ENCODE peak calls at places on chromosome 9, in four cellular contexts. L is K562, J is HepG2, R is H1. S is an unnamed sample.

GRCh38 chr9:121598167-121599000 is 53.0 kb upstream of the DAB2IP start:
- DNase-seq in R (peak; percentile 81), J (no peak), L (no peak), S (peak; percentile 67)

GRCh38 chr9:89295400-89295799 is 15.6 kb upstream of the CKS2 start:
- DNase-seq in J (no peak), R (no peak), L (no peak), S (no peak)

GRCh38 chr9:7536310-7536939 is 263.2 kb downstream of the DMAC1 start:
- DNase-seq in L (peak; percentile 27), R (no peak), J (peak; percentile 45), S (peak; percentile 18)

GRCh38 chr9:103904242-103904641 is 189.9 kb upstream of the SMC2 start:
- DNase-seq in R (no peak), L (no peak), J (no peak), S (no peak)

GRCh38 chr9:16960084-16960483 is 89.6 kb upstream of the BNC2 start:
- DNase-seq in J (no peak), R (no peak), L (no peak), S (no peak)

GRCh38 chr9:70902705-70903131 is 218.7 kb downstream of the TRPM3 start:
- DNase-seq in J (no peak), R (no peak), L (no peak), S (no peak)

GRCh38 chr9:126299706-126300276 is 26.8 kb upstream of the MVB12B start:
- DNase-seq in L (no peak), J (peak; percentile 21), R (no peak), S (no peak)

GRCh38 chr9:121242219-121242954 is 25.6 kb upstream of the GSN start:
- DNase-seq in J (no peak), R (no peak), L (peak; percentile 23), S (no peak)

GRCh38 chr9:76873056-76873792 is 32.7 kb downstream of the PRUNE2 start:
- DNase-seq in R (no peak), L (no peak), J (no peak), S (no peak)

GRCh38 chr9:85900504-85901201 is 40.3 kb upstream of the NAA35 start:
- DNase-seq in L (peak; percentile 15), J (no peak), R (peak; percentile 10), S (peak; percentile 37)

GRCh38 chr9:134504106-134504385 is 137.6 kb upstream of the COL5A1 start:
- DNase-seq in L (no peak), J (no peak), R (no peak), S (no peak)

GRCh38 chr9:98712987-98713386 is 4.3 kb upstream of the GABBR2 start:
- DNase-seq in L (no peak), J (no peak), R (no peak), S (no peak)
- TF ChIP-seq FOSL1 in L (no peak), J (no peak), R (no peak), S (no peak)

GRCh38 chr9:129311638-129312037 is 133.6 kb upstream of the IER5L start:
- DNase-seq in L (no peak), R (no peak), J (no peak), S (no peak)

GRCh38 chr9:129310666-129311350 is 132.7 kb upstream of the IER5L start:
- DNase-seq in L (no peak), R (no peak), J (no peak), S (no peak)

GRCh38 chr9:129313331-129313955 is 135.4 kb upstream of the IER5L start:
- DNase-seq in R (no peak), J (no peak), L (no peak), S (no peak)

GRCh38 chr9:129312731-129313130 is 134.7 kb upstream of the IER5L start:
- DNase-seq in J (no peak), R (no peak), L (no peak), S (no peak)

GRCh38 chr9:129312251-129312650 is 134.2 kb upstream of the IER5L start:
- DNase-seq in R (no peak), L (no peak), J (no peak), S (no peak)
- TF ChIP-seq SIN3A in R (no peak), L (no peak), J (no peak), S (no peak)

GRCh38 chr9:97518166-97518908 is 16.9 kb downstream of the TMOD1 start:
- DNase-seq in L (no peak), J (no peak), R (no peak), S (no peak)
- TF ChIP-seq FOSL1 in L (no peak), J (no peak), R (no peak), S (no peak)

GRCh38 chr9:20941177-20941690 is 90.2 kb downstream of the HACD4 start:
- DNase-seq in L (no peak), R (peak; percentile 29), J (peak; percentile 63), S (peak; percentile 62)
- TF ChIP-seq SIN3A in L (no peak), R (no peak), J (no peak), S (no peak)

S was measured in HCT116.